ENCODE peak calls at places on chromosomes 4 and X, in eight cellular contexts. One of them, this sample, is unnamed.
A peak's percentile ranks its signal among the peaks of the same experiment; 100 is the strongest.

GRCh38 chr4:169068423-169068822 is 58.4 kb upstream of the CBR4 start:
- DNase-seq in H9: peak; percentile 45
- DNase-seq in heart left ventricle: no peak
- DNase-seq in uterus: no peak
- DNase-seq in right atrium auricular region: no peak
- DNase-seq in mammary epithelial cell: no peak
- DNase-seq in stomach: no peak
- DNase-seq in psoas muscle: no peak
- DNase-seq in this sample: no peak

GRCh38 chrX:67545772-67546495 is 2.1 kb downstream of the AR start:
- DNase-seq in right atrium auricular region: no peak
- DNase-seq in uterus: peak; percentile 27
- DNase-seq in heart left ventricle: peak; percentile 12
- DNase-seq in psoas muscle: peak; percentile 43
- DNase-seq in stomach: no peak
- DNase-seq in H9: peak; percentile 34
- DNase-seq in mammary epithelial cell: no peak
- DNase-seq in this sample: peak; percentile 20

GRCh38 chr4:159227984-159228383 is 125.1 kb downstream of the RAPGEF2 start:
- DNase-seq in uterus: peak; percentile 44
- DNase-seq in stomach: peak; percentile 80
- DNase-seq in heart left ventricle: peak; percentile 84
- DNase-seq in psoas muscle: peak; percentile 64
- DNase-seq in right atrium auricular region: peak; percentile 89
- DNase-seq in mammary epithelial cell: peak; percentile 70
- DNase-seq in H9: peak; percentile 41
- DNase-seq in this sample: peak; percentile 78

GRCh38 chr4:140529434-140529833 is 5.5 kb downstream of the ELMOD2 start:
- DNase-seq in stomach: no peak
- DNase-seq in uterus: no peak
- DNase-seq in H9: no peak
- DNase-seq in right atrium auricular region: no peak
- DNase-seq in mammary epithelial cell: no peak
- DNase-seq in heart left ventricle: peak; percentile 29
- DNase-seq in psoas muscle: no peak
- DNase-seq in this sample: no peak

GRCh38 chr4:159823743-159824142 is 720.9 kb downstream of the RAPGEF2 start:
- DNase-seq in stomach: no peak
- DNase-seq in right atrium auricular region: no peak
- DNase-seq in heart left ventricle: no peak
- DNase-seq in uterus: no peak
- DNase-seq in psoas muscle: no peak
- DNase-seq in mammary epithelial cell: peak; percentile 87
- DNase-seq in H9: no peak
- DNase-seq in this sample: no peak

GRCh38 chr4:182206266-182206665 is 36.9 kb upstream of the TENM3 start:
- DNase-seq in heart left ventricle: no peak
- DNase-seq in H9: no peak
- DNase-seq in uterus: no peak
- DNase-seq in stomach: no peak
- DNase-seq in psoas muscle: no peak
- DNase-seq in right atrium auricular region: no peak
- DNase-seq in mammary epithelial cell: no peak
- DNase-seq in this sample: no peak

GRCh38 chr4:156913234-156913633 is 58.4 kb downstream of the PDGFC start:
- DNase-seq in psoas muscle: no peak
- DNase-seq in mammary epithelial cell: no peak
- DNase-seq in stomach: no peak
- DNase-seq in uterus: no peak
- DNase-seq in right atrium auricular region: no peak
- DNase-seq in heart left ventricle: no peak
- DNase-seq in H9: no peak
- DNase-seq in this sample: no peak

GRCh38 chr4:7068883-7069282 is 1.0 kb upstream of the GRPEL1 start:
- DNase-seq in stomach: no peak
- DNase-seq in mammary epithelial cell: no peak
- DNase-seq in psoas muscle: no peak
- DNase-seq in right atrium auricular region: no peak
- DNase-seq in heart left ventricle: no peak
- DNase-seq in H9: peak; percentile 61
- DNase-seq in uterus: no peak
- DNase-seq in this sample: no peak

GRCh38 chr4:3445829-3446545 is 4.2 kb downstream of the HGFAC start:
- DNase-seq in heart left ventricle: no peak
- DNase-seq in right atrium auricular region: no peak
- DNase-seq in stomach: no peak
- DNase-seq in H9: no peak
- DNase-seq in psoas muscle: peak; percentile 14
- DNase-seq in mammary epithelial cell: no peak
- DNase-seq in uterus: no peak
- DNase-seq in this sample: no peak

GRCh38 chr4:41796545-41797210 is 48.2 kb upstream of the PHOX2B start:
- DNase-seq in heart left ventricle: peak; percentile 14
- DNase-seq in uterus: no peak
- DNase-seq in right atrium auricular region: no peak
- DNase-seq in stomach: no peak
- DNase-seq in H9: peak; percentile 79
- DNase-seq in mammary epithelial cell: no peak
- DNase-seq in psoas muscle: no peak
- DNase-seq in this sample: no peak

GRCh38 chrX:26262121-26262523 is 46.2 kb downstream of the MAGEB5 start:
- DNase-seq in heart left ventricle: peak; percentile 7
- DNase-seq in psoas muscle: no peak
- DNase-seq in H9: no peak
- DNase-seq in uterus: no peak
- DNase-seq in right atrium auricular region: no peak
- DNase-seq in mammary epithelial cell: peak; percentile 85
- DNase-seq in stomach: no peak
- DNase-seq in this sample: no peak

GRCh38 chrX:11437642-11438379 is 144.6 kb downstream of the AMELX start:
- DNase-seq in right atrium auricular region: peak; percentile 76
- DNase-seq in stomach: no peak
- DNase-seq in H9: no peak
- DNase-seq in uterus: no peak
- DNase-seq in heart left ventricle: peak; percentile 35
- DNase-seq in psoas muscle: peak; percentile 45
- DNase-seq in mammary epithelial cell: no peak
- DNase-seq in this sample: peak; percentile 31

GRCh38 chr4:19807505-19807904 is 444.2 kb upstream of the SLIT2 start:
- DNase-seq in right atrium auricular region: no peak
- DNase-seq in heart left ventricle: no peak
- DNase-seq in uterus: no peak
- DNase-seq in psoas muscle: no peak
- DNase-seq in H9: no peak
- DNase-seq in stomach: no peak
- DNase-seq in mammary epithelial cell: peak; percentile 22
- DNase-seq in this sample: no peak

GRCh38 chr4:150217192-150217591 is 138.9 kb downstream of the DCLK2 start:
- DNase-seq in mammary epithelial cell: peak; percentile 70
- DNase-seq in stomach: no peak
- DNase-seq in psoas muscle: no peak
- DNase-seq in uterus: no peak
- DNase-seq in right atrium auricular region: no peak
- DNase-seq in H9: no peak
- DNase-seq in heart left ventricle: no peak
- DNase-seq in this sample: peak; percentile 8

GRCh38 chr4:55613621-55614020 is 21.6 kb upstream of the PDCL2 start:
- DNase-seq in stomach: no peak
- DNase-seq in H9: no peak
- DNase-seq in right atrium auricular region: no peak
- DNase-seq in mammary epithelial cell: no peak
- DNase-seq in psoas muscle: no peak
- DNase-seq in uterus: no peak
- DNase-seq in heart left ventricle: no peak
- DNase-seq in this sample: no peak

GRCh38 chrX:135480076-135480475 is 40.4 kb upstream of the INTS6L start:
- DNase-seq in uterus: no peak
- DNase-seq in H9: no peak
- DNase-seq in mammary epithelial cell: no peak
- DNase-seq in right atrium auricular region: no peak
- DNase-seq in heart left ventricle: no peak
- DNase-seq in psoas muscle: no peak
- DNase-seq in stomach: no peak
- DNase-seq in this sample: no peak

GRCh38 chr4:106114284-106114683 is 201.7 kb downstream of the TBCK start:
- DNase-seq in psoas muscle: no peak
- DNase-seq in H9: no peak
- DNase-seq in mammary epithelial cell: no peak
- DNase-seq in stomach: no peak
- DNase-seq in right atrium auricular region: no peak
- DNase-seq in heart left ventricle: no peak
- DNase-seq in uterus: no peak
- DNase-seq in this sample: no peak

GRCh38 chr4:41102360-41103092 is 111.8 kb downstream of the APBB2 start:
- DNase-seq in right atrium auricular region: no peak
- DNase-seq in uterus: no peak
- DNase-seq in psoas muscle: no peak
- DNase-seq in heart left ventricle: no peak
- DNase-seq in H9: no peak
- DNase-seq in stomach: no peak
- DNase-seq in mammary epithelial cell: no peak
- DNase-seq in this sample: no peak

GRCh38 chrX:576904-577303 is 53.7 kb upstream of the SHOX start:
- DNase-seq in uterus: no peak
- DNase-seq in heart left ventricle: no peak
- DNase-seq in psoas muscle: no peak
- DNase-seq in stomach: no peak
- DNase-seq in mammary epithelial cell: no peak
- DNase-seq in H9: peak; percentile 2
- DNase-seq in right atrium auricular region: no peak
- DNase-seq in this sample: no peak

GRCh38 chrX:34401411-34401810 is 255.7 kb downstream of the TMEM47 start:
- DNase-seq in uterus: no peak
- DNase-seq in right atrium auricular region: no peak
- DNase-seq in heart left ventricle: no peak
- DNase-seq in stomach: no peak
- DNase-seq in mammary epithelial cell: peak; percentile 5
- DNase-seq in H9: no peak
- DNase-seq in psoas muscle: no peak
- DNase-seq in this sample: no peak

GRCh38 chr4:22410645-22411247 is 105.1 kb downstream of the ADGRA3 start:
- DNase-seq in psoas muscle: no peak
- DNase-seq in stomach: no peak
- DNase-seq in H9: no peak
- DNase-seq in right atrium auricular region: no peak
- DNase-seq in uterus: no peak
- DNase-seq in heart left ventricle: no peak
- DNase-seq in mammary epithelial cell: no peak
- DNase-seq in this sample: no peak
- TF ChIP-seq CTCF in psoas muscle: peak; percentile 63
- TF ChIP-seq CTCF in stomach: no peak
- TF ChIP-seq CTCF in H9: peak; percentile 75
- TF ChIP-seq CTCF in right atrium auricular region: peak; percentile 38
- TF ChIP-seq CTCF in uterus: peak; percentile 61
- TF ChIP-seq CTCF in heart left ventricle: peak; percentile 33
- TF ChIP-seq CTCF in mammary epithelial cell: peak; percentile 37
- TF ChIP-seq CTCF in this sample: peak; percentile 56

DNA sequence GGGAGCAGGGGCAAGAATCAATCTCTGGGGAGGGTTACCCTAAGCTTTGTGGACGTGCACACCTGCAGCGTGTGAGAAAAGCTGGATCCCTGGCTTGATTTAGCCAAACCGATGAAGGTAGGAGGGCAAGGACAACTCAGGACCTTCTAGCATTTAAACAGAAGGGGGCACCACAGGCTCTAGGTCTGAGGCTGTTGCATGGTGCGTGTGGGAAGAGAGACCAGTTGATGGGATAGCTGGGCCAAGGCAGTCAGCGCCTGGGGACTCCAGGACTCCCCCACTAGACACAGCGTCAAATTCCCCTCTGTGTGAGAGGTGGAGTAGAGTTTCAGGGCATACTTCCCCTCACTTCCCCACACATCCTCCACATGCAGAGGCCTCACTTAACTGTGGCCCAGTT is 4.3 kb downstream of the GABRQ start:
- DNase-seq in H9: peak; percentile 61
- DNase-seq in stomach: no peak
- DNase-seq in uterus: no peak
- DNase-seq in heart left ventricle: no peak
- DNase-seq in psoas muscle: no peak
- DNase-seq in right atrium auricular region: no peak
- DNase-seq in mammary epithelial cell: no peak
- DNase-seq in this sample: no peak
- H3K9me3 ChIP-seq in H9: peaks cover 42% of the 10 kb centered on the region
- H3K9me3 ChIP-seq in stomach: no peaks in the 10 kb centered on the region
- H3K9me3 ChIP-seq in uterus: no peaks in the 10 kb centered on the region
- H3K9me3 ChIP-seq in heart left ventricle: no peaks in the 10 kb centered on the region
- H3K9me3 ChIP-seq in psoas muscle: no peaks in the 10 kb centered on the region
- H3K9me3 ChIP-seq in right atrium auricular region: no peaks in the 10 kb centered on the region
- H3K9me3 ChIP-seq in mammary epithelial cell: no peaks in the 10 kb centered on the region
- H3K9me3 ChIP-seq in this sample: no peaks in the 10 kb centered on the region

DNA sequence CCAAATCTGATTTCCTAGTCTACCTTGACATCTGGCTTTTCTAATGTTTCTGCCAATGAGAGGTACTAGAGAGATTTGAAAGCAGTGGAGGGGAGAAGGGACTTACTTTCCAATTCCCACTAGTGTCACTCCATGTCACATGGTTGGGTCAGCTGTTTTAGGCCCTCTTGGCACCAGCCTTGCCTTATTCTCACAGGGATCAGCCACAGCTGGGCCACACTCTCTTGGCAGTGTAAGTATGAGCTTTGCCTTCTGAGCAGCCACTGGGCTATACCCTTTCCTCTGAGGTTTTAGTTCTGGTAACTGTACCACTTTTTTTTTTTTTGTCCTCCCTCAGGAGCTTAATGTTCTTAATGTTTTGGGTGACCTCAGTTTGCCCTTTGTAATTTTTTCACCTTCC is 10.2 kb upstream of the ADH1C start:
- DNase-seq in heart left ventricle: no peak
- DNase-seq in mammary epithelial cell: no peak
- DNase-seq in uterus: no peak
- DNase-seq in psoas muscle: peak; percentile 21
- DNase-seq in H9: no peak
- DNase-seq in right atrium auricular region: no peak
- DNase-seq in stomach: no peak
- DNase-seq in this sample: no peak
- H3K27ac ChIP-seq in heart left ventricle: peak overlapping the region; percentile 49
- H3K27ac ChIP-seq in mammary epithelial cell: no peak overlapping the region
- H3K27ac ChIP-seq in uterus: peak overlapping the region; percentile 86
- H3K27ac ChIP-seq in psoas muscle: no peak overlapping the region
- H3K27ac ChIP-seq in H9: no peak overlapping the region
- H3K27ac ChIP-seq in right atrium auricular region: peak overlapping the region; percentile 45
- H3K27ac ChIP-seq in stomach: no peak overlapping the region
- H3K27ac ChIP-seq in this sample: no peak overlapping the region

DNA sequence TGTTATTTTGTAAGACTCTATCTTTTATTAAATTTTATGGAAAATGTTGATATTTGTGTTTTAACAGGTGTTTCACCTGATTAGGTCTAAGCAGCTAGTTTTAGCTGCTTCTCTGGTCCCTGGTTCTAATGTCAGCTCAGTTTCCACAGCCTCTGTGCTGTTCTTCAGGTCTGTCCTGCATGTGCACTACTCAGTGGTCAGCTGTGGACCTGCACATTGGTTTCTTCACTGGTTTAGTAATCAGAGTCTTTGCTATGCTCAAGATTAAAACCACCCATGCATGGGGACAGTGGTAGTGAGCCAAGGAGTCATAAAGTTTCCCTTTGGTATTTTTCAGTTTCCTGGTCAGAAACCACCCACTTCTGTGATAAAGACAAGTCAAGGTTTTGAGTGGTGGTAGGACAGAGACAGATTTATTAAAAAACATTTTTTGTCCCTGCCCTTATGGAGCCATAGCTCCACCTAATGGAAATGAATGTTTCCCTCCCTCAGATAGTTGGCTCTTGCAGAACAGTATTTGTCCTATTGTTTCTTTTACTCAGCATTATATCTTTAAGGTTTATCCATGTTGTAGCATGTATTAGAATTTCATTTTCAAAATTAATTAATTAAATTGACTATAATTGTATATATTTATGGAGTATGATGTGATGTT is 36.8 kb upstream of the VBP1 start:
- DNase-seq in mammary epithelial cell: peak; percentile 4
- DNase-seq in heart left ventricle: no peak
- DNase-seq in H9: no peak
- DNase-seq in psoas muscle: no peak
- DNase-seq in right atrium auricular region: no peak
- DNase-seq in uterus: no peak
- DNase-seq in stomach: no peak
- DNase-seq in this sample: no peak
- TF ChIP-seq CTCF in mammary epithelial cell: peak; percentile 23
- TF ChIP-seq CTCF in heart left ventricle: no peak
- TF ChIP-seq CTCF in H9: no peak
- TF ChIP-seq CTCF in psoas muscle: no peak
- TF ChIP-seq CTCF in right atrium auricular region: no peak
- TF ChIP-seq CTCF in uterus: no peak
- TF ChIP-seq CTCF in stomach: no peak
- TF ChIP-seq CTCF in this sample: no peak

This sample was measured in body of pancreas.